ENCODE peak calls at places on chromosomes 13 and 19, in seven cellular contexts. C, J, N, A, O, X and W are unnamed samples.
A peak's percentile ranks its signal among the peaks of the same experiment; 100 is the strongest.

GRCh38 chr13:44969858-44970484 is 19.3 kb downstream of the NUFIP1 start:
- DNase-seq in C (peak; percentile 20), J (no peak), N (peak; percentile 13), A (no peak), O (no peak), X (no peak), W (no peak)

GRCh38 chr13:30257433-30258099 is 49.8 kb downstream of the KATNAL1 start:
- DNase-seq in C (no peak), J (peak; percentile 25), N (no peak), A (no peak), O (peak; percentile 23), X (no peak), W (no peak)

GRCh38 chr13:44591316-44591715 is 15.2 kb upstream of the TSC22D1 start:
- DNase-seq in C (no peak), J (no peak), N (peak; percentile 25), A (no peak), O (peak; percentile 74), X (no peak), W (no peak)

GRCh38 chr19:1627194-1627593 is 21.9 kb upstream of the UQCR11 start:
- DNase-seq in C (no peak), J (no peak), N (no peak), A (no peak), O (no peak), X (no peak), W (no peak)

GRCh38 chr19:51686171-51686570 is 7.0 kb upstream of the SPACA6 start:
- DNase-seq in C (no peak), J (no peak), N (no peak), A (no peak), O (no peak), X (no peak), W (no peak)

GRCh38 chr13:110634558-110634957 is 19.2 kb downstream of the NAXD start:
- DNase-seq in C (no peak), J (peak; percentile 84), N (peak; percentile 26), A (no peak), O (no peak), X (no peak), W (no peak)

GRCh38 chr13:49450105-49450819 is 6.2 kb downstream of the SETDB2 start:
- DNase-seq in C (no peak), J (no peak), N (no peak), A (no peak), O (no peak), X (no peak), W (no peak)

GRCh38 chr13:112825071-112825470 is 135.2 kb downstream of the ATP11A start:
- DNase-seq in C (no peak), J (no peak), N (no peak), A (no peak), O (no peak), X (no peak), W (no peak)

GRCh38 chr13:29753593-29754485 is 96.6 kb downstream of the UBL3 start:
- DNase-seq in C (no peak), J (no peak), N (no peak), A (no peak), O (no peak), X (no peak), W (no peak)

GRCh38 chr13:88979465-88980180 is 1308.5 kb downstream of the SLITRK5 start:
- DNase-seq in C (no peak), J (no peak), N (no peak), A (no peak), O (no peak), X (no peak), W (no peak)

GRCh38 chr13:101751488-101751887 is 299.0 kb downstream of the ITGBL1 start:
- DNase-seq in C (no peak), J (no peak), N (no peak), A (no peak), O (no peak), X (peak; percentile 46), W (peak; percentile 3)

GRCh38 chr19:42176990-42177685 is 40.3 kb downstream of the DEDD2 start:
- DNase-seq in C (peak; percentile 79), J (peak; percentile 65), N (peak; percentile 90), A (peak; percentile 64), O (peak; percentile 85), X (no peak), W (peak; percentile 90)

GRCh38 chr19:18506545-18506944 is 15.3 kb downstream of the ELL start:
- DNase-seq in C (no peak), J (no peak), N (no peak), A (no peak), O (no peak), X (no peak), W (no peak)

GRCh38 chr19:19461306-19461670 is 54.1 kb downstream of the TSSK6 start:
- DNase-seq in C (no peak), J (no peak), N (no peak), A (no peak), O (no peak), X (no peak), W (no peak)

GRCh38 chr13:49097374-49097773 is 121.7 kb downstream of the FNDC3A start:
- DNase-seq in C (no peak), J (no peak), N (no peak), A (no peak), O (no peak), X (peak; percentile 59), W (no peak)

GRCh38 chr13:95367309-95367843 is 66.1 kb upstream of the ABCC4 start:
- DNase-seq in C (no peak), J (no peak), N (no peak), A (no peak), O (no peak), X (no peak), W (no peak)

GRCh38 chr19:54633401-54633800 is 3.1 kb downstream of the LILRB1 start:
- DNase-seq in C (no peak), J (no peak), N (no peak), A (no peak), O (no peak), X (no peak), W (no peak)

GRCh38 chr13:62033932-62034331 is 618.3 kb upstream of the PCDH20 start:
- DNase-seq in C (no peak), J (no peak), N (no peak), A (no peak), O (no peak), X (no peak), W (no peak)

GRCh38 chr13:73059460-73060250 is 850 bp downstream of the KLF5 start:
- DNase-seq in C (peak; percentile 57), J (peak; percentile 24), N (no peak), A (peak; percentile 31), O (peak; percentile 78), X (no peak), W (no peak)
- TF ChIP-seq CTCF in C (no peak), J (no peak), N (peak; percentile 21), A (peak; percentile 22), O (no peak), X (peak; percentile 32), W (no peak)

DNA sequence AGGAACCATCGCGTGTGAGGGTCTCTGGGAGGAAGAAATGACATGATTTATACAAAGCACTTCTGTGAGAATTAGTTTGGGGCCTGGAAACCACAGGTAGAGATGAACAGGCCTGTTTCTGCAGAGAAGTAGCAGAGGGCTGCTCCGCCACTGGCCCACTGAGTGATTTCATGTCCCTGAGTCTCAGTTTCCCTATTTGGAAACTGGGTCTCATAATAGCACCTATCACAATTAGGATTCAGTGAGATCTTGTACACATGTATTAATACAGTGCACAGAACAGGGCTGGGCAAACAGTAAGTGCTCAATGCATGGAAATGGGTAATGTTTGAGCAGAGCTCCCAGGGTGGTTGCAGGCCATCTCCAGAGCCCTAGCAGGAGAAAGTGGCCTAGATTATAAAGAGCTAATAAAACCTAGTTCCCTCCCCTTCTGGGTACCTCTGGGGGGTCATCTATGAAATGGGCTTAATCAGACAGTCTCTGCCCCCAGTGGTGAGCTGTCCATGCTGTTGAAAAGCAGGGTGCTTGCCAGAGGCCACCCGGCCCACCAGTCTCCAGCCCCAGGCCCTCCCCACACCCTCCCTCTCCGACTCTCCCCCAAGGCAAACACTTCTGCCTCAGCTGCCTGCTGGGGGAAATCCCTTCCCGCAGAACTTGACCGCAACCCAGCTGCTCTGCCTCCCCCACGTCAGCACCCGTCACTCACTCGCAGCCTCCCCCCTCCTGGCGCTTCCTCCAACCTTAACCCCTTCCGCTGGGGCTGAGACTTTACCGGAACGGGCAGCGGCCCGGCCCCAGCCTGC is 4.5 kb downstream of the BCL3 start:
- DNase-seq in C (peak; percentile 39), J (peak; percentile 88), N (peak; percentile 93), A (peak; percentile 91), O (peak; percentile 72), X (peak; percentile 89), W (peak; percentile 97)
- TF ChIP-seq CTCF in C (no peak), J (no peak), N (no peak), A (no peak), O (no peak), X (peak; percentile 12), W (no peak)

GRCh38 chr19:50464348-50464747 is 12.0 kb upstream of the EMC10 start:
- DNase-seq in C (no peak), J (no peak), N (no peak), A (no peak), O (no peak), X (no peak), W (no peak)

GRCh38 chr19:50462970-50463369 is 13.3 kb upstream of the EMC10 start:
- DNase-seq in C (no peak), J (no peak), N (no peak), A (no peak), O (no peak), X (no peak), W (no peak)

GRCh38 chr19:50465000-50465399 is 11.3 kb upstream of the EMC10 start:
- DNase-seq in C (no peak), J (no peak), N (no peak), A (no peak), O (no peak), X (no peak), W (no peak)

GRCh38 chr19:50467566-50467965 is 8.7 kb upstream of the EMC10 start:
- DNase-seq in C (no peak), J (no peak), N (no peak), A (no peak), O (no peak), X (no peak), W (no peak)

GRCh38 chr19:50465986-50466771 is 10.1 kb upstream of the EMC10 start:
- DNase-seq in C (no peak), J (no peak), N (peak; percentile 64), A (no peak), O (peak; percentile 82), X (no peak), W (peak; percentile 58)
- TF ChIP-seq CTCF in C (no peak), J (no peak), N (no peak), A (no peak), O (no peak), X (peak; percentile 40), W (peak; percentile 31)

DNA sequence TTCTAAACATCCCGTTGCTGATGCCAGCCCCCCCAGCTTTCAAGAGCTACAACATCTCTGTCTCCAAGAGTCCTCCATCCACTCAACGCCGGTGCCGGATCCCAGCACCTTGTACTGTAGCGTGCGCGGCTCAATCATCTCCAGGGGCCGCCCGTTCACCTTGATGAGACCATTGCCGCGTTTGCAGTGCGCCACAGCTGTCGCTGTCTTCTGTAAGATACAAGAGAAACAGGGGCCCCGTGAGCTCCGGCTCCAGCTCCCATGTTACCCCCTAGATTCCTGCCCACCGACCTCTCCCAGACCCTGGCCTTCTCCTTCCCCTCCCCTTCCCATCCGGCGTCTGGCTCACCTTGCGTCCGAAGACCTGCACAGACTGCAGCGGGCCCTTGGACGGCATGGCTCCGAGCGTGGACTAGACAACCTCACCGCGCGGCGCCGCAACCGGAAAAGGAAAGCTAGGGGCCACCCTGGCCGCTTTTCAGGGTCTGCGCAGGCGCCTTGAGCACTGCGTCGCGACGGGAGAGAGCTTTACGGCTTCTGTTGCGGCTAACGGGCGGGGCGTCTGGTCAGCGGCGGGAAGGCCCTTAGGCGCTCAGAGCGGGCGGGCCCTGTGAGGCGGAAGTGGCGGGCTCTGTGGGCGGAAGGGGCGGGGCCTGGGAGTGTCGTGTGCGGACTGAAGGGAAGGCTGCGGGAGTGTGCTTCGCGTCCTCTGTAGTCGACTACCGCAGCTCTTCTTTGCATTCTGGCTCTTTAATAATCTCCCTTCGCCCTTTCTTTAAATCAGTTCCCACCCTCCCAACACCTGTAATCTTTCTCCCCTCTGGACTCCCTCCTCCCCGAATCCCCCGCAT is at the start of gene RPS16:
- DNase-seq in C (peak; percentile 97), J (peak; percentile 98), N (peak; percentile 95), A (peak; percentile 99), O (peak; percentile 99), X (no peak), W (peak; percentile 99)
- TF ChIP-seq CTCF in C (no peak), J (no peak), N (no peak), A (peak; percentile 27), O (no peak), X (no peak), W (no peak)